ENCODE peak calls at places on chromosomes 11 and 22, in seven cellular contexts. L, N, H, U, B, M and C are unnamed samples.

GRCh38 chr11:123584186-123584585 is 70.2 kb downstream of the SCN3B start:
- DNase-seq in U (no peak), H (no peak), L (no peak), N (no peak), B (no peak), M (no peak), C (no peak)

GRCh38 chr11:70607561-70607960 is 209.2 kb downstream of the CTTN start:
- DNase-seq in N (no peak), L (no peak), H (no peak), B (no peak), M (no peak), U (no peak), C (no peak)

GRCh38 chr22:41526802-41527799 is 17.2 kb downstream of the POLR3H start:
- DNase-seq in M (peak; percentile 74), H (peak; percentile 84), L (peak; percentile 55), B (peak; percentile 84), N (no peak), U (peak; percentile 65), C (peak; percentile 69)

GRCh38 chr11:117194267-117194666 is 4.9 kb upstream of the TAGLN start:
- DNase-seq in U (no peak), M (no peak), H (no peak), N (no peak), B (no peak), L (no peak), C (no peak)

GRCh38 chr11:47410404-47411264 is 2.2 kb downstream of the SLC39A13 start:
- DNase-seq in H (no peak), L (no peak), N (no peak), B (no peak), M (no peak), U (no peak), C (no peak)

GRCh38 chr11:27205269-27205668 is 157.7 kb downstream of the CCDC34 start:
- DNase-seq in U (no peak), B (no peak), H (no peak), L (no peak), M (no peak), N (no peak), C (no peak)

GRCh38 chr11:69113646-69114340 is 41.9 kb upstream of the SMIM38 start:
- DNase-seq in B (no peak), N (no peak), L (no peak), U (no peak), H (no peak), M (no peak), C (no peak)

GRCh38 chr11:115503886-115504278 is 333 bp downstream of the CADM1 start:
- DNase-seq in L (no peak), B (no peak), M (no peak), H (no peak), U (no peak), N (no peak), C (no peak)

GRCh38 chr22:40894417-40894816 is 32.5 kb upstream of the DNAJB7 start:
- DNase-seq in N (no peak), B (no peak), L (no peak), H (no peak), U (no peak), M (no peak), C (no peak)

GRCh38 chr22:42077486-42078125 is 1.9 kb upstream of the SMDT1 start:
- DNase-seq in N (no peak), M (no peak), B (no peak), U (no peak), L (no peak), H (peak; percentile 84), C (peak; percentile 27)

GRCh38 chr22:20423636-20424511 is 13.8 kb downstream of the SCARF2 start:
- DNase-seq in L (no peak), H (peak; percentile 78), U (no peak), M (peak; percentile 66), N (no peak), B (no peak), C (no peak)

GRCh38 chr22:32202539-32203180 is 2.2 kb downstream of the RFPL2 start:
- DNase-seq in L (peak; percentile 71), M (peak; percentile 23), U (peak; percentile 52), B (no peak), N (no peak), H (peak; percentile 84), C (no peak)

GRCh38 chr11:83235825-83236224 is 42.3 kb downstream of the ANKRD42 start:
- DNase-seq in U (no peak), B (no peak), H (no peak), M (no peak), N (no peak), L (no peak), C (no peak)

GRCh38 chr11:133896642-133897330 is 51.5 kb upstream of the SPATA19 start:
- DNase-seq in U (peak; percentile 21), M (no peak), B (peak; percentile 32), L (no peak), N (no peak), H (no peak), C (no peak)

GRCh38 chr11:122344281-122344680 is 228.3 kb upstream of the BLID start:
- DNase-seq in L (no peak), M (no peak), H (no peak), U (no peak), N (no peak), B (no peak), C (no peak)

DNA sequence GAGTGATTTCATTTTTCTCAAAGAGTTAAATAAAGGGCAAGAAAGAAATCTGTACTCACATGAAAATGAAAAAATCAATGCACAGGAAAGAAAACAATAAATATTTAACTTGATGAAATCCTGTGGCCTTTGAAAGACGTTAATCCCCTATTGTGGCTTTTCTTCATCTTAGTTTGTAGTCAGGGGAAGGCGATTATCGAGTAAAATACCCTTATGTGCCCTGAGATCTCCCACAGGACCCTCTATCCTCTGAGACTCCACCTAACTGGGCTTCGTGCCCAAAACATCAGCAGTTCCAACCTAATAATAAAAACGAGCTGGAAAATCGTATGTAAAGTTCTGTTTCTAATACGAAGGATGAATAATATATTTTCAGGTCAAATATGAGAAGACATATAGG is 208.2 kb upstream of the ZC3H12C start:
- DNase-seq in H (no peak), U (no peak), L (no peak), N (no peak), M (no peak), B (no peak), C (no peak)
- TF ChIP-seq CTCF in H (no peak), U (no peak), L (no peak), N (no peak), M (no peak), B (no peak), C (no peak)

GRCh38 chr11:75333022-75333806 is 18.2 kb downstream of the ARRB1 start:
- DNase-seq in H (no peak), L (no peak), U (no peak), M (no peak), B (no peak), N (no peak), C (no peak)
- H3K4me1 ChIP-seq in H (peaks cover 100% of the 10 kb centered on the region), L (peaks cover 84% of the 10 kb centered on the region), U (peaks cover 100% of the 10 kb centered on the region), M (peaks cover 56% of the 10 kb centered on the region), B (peaks cover 91% of the 10 kb centered on the region), N (peaks cover 33% of the 10 kb centered on the region), C (peaks cover 18% of the 10 kb centered on the region)

GRCh38 chr22:23901600-23901999 is 7.4 kb downstream of the MIF start:
- DNase-seq in H (no peak), L (no peak), U (no peak), B (no peak), N (no peak), M (no peak), C (no peak)

GRCh38 chr22:23903328-23903971 is 9.3 kb downstream of the MIF start:
- DNase-seq in N (no peak), H (no peak), M (no peak), L (no peak), U (no peak), B (no peak), C (no peak)

GRCh38 chr22:23908561-23909205 is 14.5 kb downstream of the MIF start:
- DNase-seq in B (no peak), U (no peak), L (no peak), M (no peak), N (no peak), H (no peak), C (no peak)

GRCh38 chr22:23906641-23907040 is 12.5 kb downstream of the MIF start:
- DNase-seq in L (no peak), U (no peak), M (no peak), H (peak; percentile 37), B (no peak), N (no peak), C (no peak)

GRCh38 chr22:23904855-23905254 is 10.7 kb downstream of the MIF start:
- DNase-seq in L (no peak), B (no peak), H (peak; percentile 75), U (no peak), N (no peak), M (no peak), C (no peak)
- TF ChIP-seq EP300 in L (no peak), B (no peak), H (no peak), U (no peak), N (no peak), M (no peak), C (no peak)

GRCh38 chr11:64875369-64876225 is 2.8 kb downstream of the EHD1 start:
- DNase-seq in H (peak; percentile 56), L (no peak), M (no peak), B (no peak), N (no peak), U (no peak), C (no peak)
- TF ChIP-seq CTCF in H (no peak), L (no peak), M (no peak), B (no peak), N (no peak), U (no peak), C (no peak)

DNA sequence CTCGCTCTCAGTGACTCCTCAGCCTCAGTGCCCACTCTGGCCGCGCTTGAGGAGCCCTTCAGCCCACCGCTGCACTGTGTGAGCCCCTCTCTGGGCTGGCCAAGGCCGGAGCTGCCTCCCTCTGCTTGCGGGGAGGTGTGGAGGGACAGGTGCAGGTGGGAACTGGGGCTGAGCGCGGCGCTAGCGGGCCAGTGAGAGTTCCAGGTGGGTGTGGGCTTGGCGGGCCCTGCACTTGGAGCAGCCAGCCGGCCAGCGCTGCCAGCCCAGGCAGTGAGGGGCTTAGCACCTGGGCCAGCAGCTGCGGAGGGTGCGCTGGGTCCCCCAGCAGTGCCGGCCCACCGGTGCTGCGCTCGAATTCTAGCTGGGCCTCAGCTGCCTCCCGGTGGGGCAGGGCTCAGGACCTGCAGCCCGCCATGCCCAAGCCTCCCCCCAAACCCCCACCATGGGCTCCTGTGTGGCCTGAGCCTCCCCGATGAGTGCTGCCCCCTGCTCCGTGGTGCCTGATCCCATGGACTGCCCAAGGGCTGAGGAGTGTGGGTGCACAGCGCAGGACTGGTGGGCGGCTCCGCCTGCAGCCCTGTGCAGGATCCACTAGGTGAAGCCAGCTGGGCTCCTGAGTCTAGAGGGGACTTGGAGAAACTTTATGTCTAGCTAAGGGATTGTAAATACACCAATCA is 64.2 kb upstream of the NARS2 start:
- DNase-seq in L (no peak), M (no peak), H (peak; percentile 83), N (no peak), U (no peak), B (no peak), C (no peak)
- H3K4me1 ChIP-seq in L (no peaks in the 10 kb centered on the region), M (no peaks in the 10 kb centered on the region), H (no peaks in the 10 kb centered on the region), N (no peaks in the 10 kb centered on the region), U (no peaks in the 10 kb centered on the region), B (no peaks in the 10 kb centered on the region), C (no peaks in the 10 kb centered on the region)